ENCODE peak calls at places on chromosomes 2 and 18, in six cellular contexts. D is OCI-LY7, B is kidney epithelial cell, Z is HCT116, X is stomach, Q is MM.1S. U is an unnamed sample.
A peak's percentile ranks its signal among the peaks of the same experiment; 100 is the strongest.

GRCh38 chr2:195658541-195658890 is 1.5 kb downstream of the SLC39A10 start:
- DNase-seq in D (no peak), B (peak; percentile 56), Z (no peak), X (no peak), Q (no peak), U (no peak)

GRCh38 chr2:182672471-182673165 is 43.4 kb upstream of the DNAJC10 start:
- DNase-seq in D (no peak), B (peak; percentile 54), Z (peak; percentile 23), X (no peak), Q (no peak), U (no peak)

GRCh38 chr2:198857246-198857645 is 600.5 kb downstream of the SATB2 start:
- DNase-seq in D (no peak), B (no peak), Z (no peak), X (no peak), Q (no peak), U (no peak)

GRCh38 chr2:112032615-112033457 is 22.2 kb upstream of the TMEM87B start:
- DNase-seq in D (no peak), B (peak; percentile 48), Z (peak; percentile 48), X (peak; percentile 45), Q (peak; percentile 73), U (no peak)

GRCh38 chr2:42917374-42918017 is 125.1 kb upstream of the HAAO start:
- DNase-seq in D (no peak), B (no peak), Z (no peak), X (no peak), Q (no peak), U (no peak)

GRCh38 chr2:118371500-118371899 is 283.2 kb downstream of the INSIG2 start:
- DNase-seq in D (peak; percentile 14), B (no peak), Z (peak; percentile 19), X (no peak), Q (peak; percentile 52), U (peak; percentile 4)

GRCh38 chr2:8566788-8567468 is 114.9 kb upstream of the ID2 start:
- DNase-seq in D (no peak), B (no peak), Z (no peak), X (no peak), Q (no peak), U (no peak)

GRCh38 chr2:233356546-233357308 is 2.4 kb downstream of the DGKD start:
- DNase-seq in D (peak; percentile 54), B (no peak), Z (no peak), X (no peak), Q (no peak), U (no peak)

GRCh38 chr2:41926614-41927580 is 120.9 kb upstream of the PKDCC start:
- DNase-seq in D (no peak), B (no peak), Z (no peak), X (no peak), Q (no peak), U (no peak)

GRCh38 chr2:109128048-109128465 is 948 bp upstream of the SH3RF3 start:
- DNase-seq in D (peak; percentile 11), B (no peak), Z (peak; percentile 26), X (peak; percentile 69), Q (peak; percentile 79), U (peak; percentile 65)

GRCh38 chr2:27095745-27096651 is 9.4 kb downstream of the KHK start:
- DNase-seq in D (peak; percentile 75), B (no peak), Z (no peak), X (peak; percentile 64), Q (peak; percentile 45), U (peak; percentile 55)

GRCh38 chr2:223459328-223459939 is 142.7 kb downstream of the SCG2 start:
- DNase-seq in D (peak; percentile 37), B (no peak), Z (peak; percentile 27), X (no peak), Q (no peak), U (no peak)

GRCh38 chr18:463442-464310 is 36.8 kb downstream of the COLEC12 start:
- DNase-seq in D (no peak), B (no peak), Z (no peak), X (no peak), Q (no peak), U (no peak)

GRCh38 chr2:63486861-63487290 is 101.4 kb downstream of the WDPCP start:
- DNase-seq in D (no peak), B (no peak), Z (no peak), X (no peak), Q (no peak), U (no peak)
- H3K4me3 ChIP-seq in D (no peak overlapping the region), B (no peak overlapping the region), Z (no peak overlapping the region), X (no peak overlapping the region), Q (no peak overlapping the region), U (no peak overlapping the region)

DNA sequence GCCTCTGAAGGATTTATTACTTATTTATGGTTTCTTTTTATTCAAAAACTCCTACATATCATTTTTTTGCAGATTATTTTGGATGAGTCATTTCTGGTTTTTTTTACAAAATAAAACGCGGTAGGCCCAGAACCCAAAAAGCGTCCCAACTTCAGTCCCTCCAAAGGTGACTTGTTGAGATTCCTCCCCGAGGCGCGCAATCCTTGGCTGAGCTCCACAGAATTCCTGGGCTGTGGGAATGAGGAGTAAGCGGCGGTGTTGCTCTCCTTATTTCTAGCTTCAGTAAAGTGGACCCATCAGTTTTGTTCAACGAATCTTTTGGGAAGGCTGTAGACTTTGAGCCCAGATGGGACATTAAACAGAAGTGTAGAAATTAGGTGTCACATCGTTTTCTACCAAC is 67.0 kb upstream of the RMP24 start:
- DNase-seq in D (no peak), B (no peak), Z (no peak), X (no peak), Q (no peak), U (no peak)
- H3K4me3 ChIP-seq in D (no peak overlapping the region), B (no peak overlapping the region), Z (no peak overlapping the region), X (no peak overlapping the region), Q (no peak overlapping the region), U (no peak overlapping the region)

GRCh38 chr18:35673682-35674081 is 92.1 kb downstream of the GALNT1 start:
- DNase-seq in D (no peak), B (no peak), Z (no peak), X (no peak), Q (no peak), U (no peak)
- H3K4me3 ChIP-seq in D (no peak overlapping the region), B (no peak overlapping the region), Z (no peak overlapping the region), X (no peak overlapping the region), Q (no peak overlapping the region), U (no peak overlapping the region)

GRCh38 chr2:79935771-79936657 is 368.5 kb downstream of the LRRTM1 start:
- DNase-seq in D (peak; percentile 41), B (no peak), Z (no peak), X (peak; percentile 27), Q (peak; percentile 61), U (peak; percentile 71)
- H3K4me3 ChIP-seq in D (no peak overlapping the region), B (no peak overlapping the region), Z (no peak overlapping the region), X (no peak overlapping the region), Q (peak overlapping the region; percentile 6), U (peak overlapping the region; percentile 20)

GRCh38 chr2:230217424-230217823 is 2.4 kb downstream of the SP110 start:
- DNase-seq in D (peak; percentile 61), B (no peak), Z (no peak), X (no peak), Q (no peak), U (no peak)

GRCh38 chr2:230221533-230221932 is 1.7 kb upstream of the SP110 start:
- DNase-seq in D (no peak), B (no peak), Z (no peak), X (no peak), Q (no peak), U (no peak)

GRCh38 chr2:230219419-230220331 is at the start of gene SP110:
- DNase-seq in D (peak; percentile 85), B (peak; percentile 41), Z (peak; percentile 31), X (peak; percentile 88), Q (peak; percentile 88), U (peak; percentile 79)

GRCh38 chr2:230218411-230218810 is 1.4 kb downstream of the SP110 start:
- DNase-seq in D (peak; percentile 77), B (no peak), Z (no peak), X (no peak), Q (no peak), U (peak; percentile 71)

GRCh38 chr2:230220347-230220969 is 674 bp upstream of the SP110 start:
- DNase-seq in D (no peak), B (no peak), Z (no peak), X (no peak), Q (no peak), U (no peak)
- H3K4me3 ChIP-seq in D (peak overlapping the region; percentile 74), B (peak overlapping the region; percentile 73), Z (peak overlapping the region; percentile 69), X (peak overlapping the region; percentile 64), Q (peak overlapping the region; percentile 76), U (peak overlapping the region; percentile 66)

DNA sequence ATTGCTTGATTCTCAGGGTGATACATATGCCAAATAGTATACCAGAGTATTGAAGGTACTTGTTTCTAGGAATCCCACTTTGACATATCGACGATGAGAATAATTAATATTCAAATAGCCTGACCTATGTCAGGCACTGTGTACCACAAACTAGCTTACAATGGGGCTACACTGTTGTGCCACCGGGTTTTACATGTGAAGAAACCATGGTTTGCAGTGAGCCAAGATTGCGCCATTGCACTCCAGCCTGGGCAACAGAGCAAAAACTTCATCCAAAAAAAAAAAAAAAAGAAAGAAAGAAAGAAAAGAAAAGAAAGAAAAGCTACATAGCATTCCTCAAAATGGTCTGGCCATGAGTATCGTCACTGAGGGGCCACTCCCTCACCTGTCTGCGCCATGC is 25.5 kb downstream of the GYPC start:
- DNase-seq in D (no peak), B (no peak), Z (no peak), X (no peak), Q (no peak), U (no peak)
- H3K4me3 ChIP-seq in D (no peak overlapping the region), B (no peak overlapping the region), Z (no peak overlapping the region), X (no peak overlapping the region), Q (no peak overlapping the region), U (no peak overlapping the region)

DNA sequence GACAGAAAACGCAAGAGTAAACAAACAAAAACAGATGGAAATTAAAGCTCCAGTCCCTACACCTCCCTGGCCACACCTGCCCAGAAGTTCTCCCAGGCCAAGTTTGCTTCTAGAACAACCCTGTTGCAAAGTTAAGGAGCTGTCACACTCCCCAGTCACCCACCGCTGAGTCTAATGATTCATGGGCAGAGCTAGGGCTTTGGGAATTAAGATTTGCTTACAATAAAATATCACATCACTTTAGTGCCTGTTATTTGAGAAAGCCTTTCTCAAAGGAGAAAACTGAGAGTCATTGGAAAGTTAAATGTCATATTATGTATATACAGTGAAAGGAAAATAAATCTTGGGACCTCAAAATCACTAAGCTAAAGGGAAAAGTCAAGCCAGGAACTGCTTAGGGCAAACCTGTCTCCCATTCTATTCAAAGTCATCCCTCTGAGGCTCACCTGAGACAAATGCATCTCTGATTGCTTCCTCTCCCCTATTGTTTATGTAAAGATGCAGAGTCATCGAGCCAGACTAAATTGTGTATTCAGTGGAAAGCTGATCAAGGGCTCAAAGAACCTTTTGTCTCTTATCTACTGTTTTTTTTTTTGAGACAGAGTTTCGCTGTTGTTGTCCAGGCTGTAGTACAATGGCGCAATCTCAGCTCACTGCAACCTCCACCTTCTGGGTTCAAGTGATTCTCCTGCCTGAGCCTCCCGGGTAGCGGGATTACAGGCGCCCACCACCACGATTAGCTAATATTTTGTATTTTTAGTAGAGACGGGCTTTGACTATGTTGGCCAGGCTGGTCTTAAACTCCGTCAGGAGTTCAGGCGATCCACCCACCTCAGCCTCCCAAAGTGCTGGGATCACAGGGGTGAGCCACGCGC is 2.8 kb downstream of the CRYGB start:
- DNase-seq in D (no peak), B (no peak), Z (no peak), X (no peak), Q (no peak), U (no peak)
- H3K4me3 ChIP-seq in D (no peak overlapping the region), B (no peak overlapping the region), Z (no peak overlapping the region), X (no peak overlapping the region), Q (no peak overlapping the region), U (no peak overlapping the region)